ENCODE peak calls at places on chromosome 17, in four cellular contexts. Z, S, Q and R are unnamed samples.

GRCh38 chr17:48734328-48735056 is 5.9 kb upstream of the HOXB13 start:
- DNase-seq in S (no peak), Z (no peak), Q (no peak), R (no peak)

GRCh38 chr17:68733241-68734176 is 132.3 kb upstream of the FAM20A start:
- DNase-seq in Q (peak), Z (peak), S (no peak), R (peak)

GRCh38 chr17:42617956-42618431 is 8.5 kb downstream of the TUBG1 start:
- DNase-seq in S (peak), Z (no peak), Q (no peak), R (peak)

GRCh38 chr17:19533718-19534561 is at the start of gene SLC47A1:
- DNase-seq in Q (peak), Z (no peak), S (peak), R (peak)

GRCh38 chr17:39934324-39934723 is 6.8 kb downstream of the LRRC3C start:
- DNase-seq in Q (no peak), S (no peak), Z (no peak), R (no peak)

GRCh38 chr17:71409712-71410111 is 711.1 kb upstream of the SOX9 start:
- DNase-seq in S (no peak), Z (peak), Q (no peak), R (no peak)

GRCh38 chr17:30133197-30133596 is 16.6 kb downstream of the NSRP1 start:
- DNase-seq in S (no peak), Q (no peak), Z (no peak), R (no peak)

GRCh38 chr17:72575542-72576233 is 454.9 kb downstream of the SOX9 start:
- DNase-seq in Z (no peak), S (no peak), Q (no peak), R (peak)

GRCh38 chr17:79627184-79627765 is 16.4 kb upstream of the RBFOX3 start:
- DNase-seq in Q (peak), S (peak), Z (no peak), R (no peak)

GRCh38 chr17:79018045-79018695 is 5.8 kb upstream of the C1QTNF1 start:
- DNase-seq in Q (no peak), S (no peak), Z (no peak), R (no peak)

GRCh38 chr17:46890638-46891037 is 32.3 kb upstream of the GOSR2 start:
- DNase-seq in Z (no peak), S (no peak), Q (no peak), R (no peak)

GRCh38 chr17:50283246-50283645 is 9.0 kb downstream of the TMEM92 start:
- DNase-seq in S (no peak), Q (no peak), Z (no peak), R (no peak)

GRCh38 chr17:78114831-78115723 is 13.5 kb downstream of the TMC6 start:
- DNase-seq in S (no peak), Z (no peak), Q (no peak), R (no peak)

GRCh38 chr17:66309793-66310192 is 7.4 kb downstream of the PRKCA start:
- DNase-seq in Q (no peak), Z (no peak), S (no peak), R (no peak)

GRCh38 chr17:66306413-66306812 is 4.0 kb downstream of the PRKCA start:
- DNase-seq in S (no peak), Z (peak), Q (no peak), R (no peak)

GRCh38 chr17:66307257-66307656 is 4.8 kb downstream of the PRKCA start:
- DNase-seq in Q (no peak), Z (no peak), S (no peak), R (no peak)

GRCh38 chr17:66310528-66311148 is 8.2 kb downstream of the PRKCA start:
- DNase-seq in S (peak), Z (no peak), Q (peak), R (peak)

DNA sequence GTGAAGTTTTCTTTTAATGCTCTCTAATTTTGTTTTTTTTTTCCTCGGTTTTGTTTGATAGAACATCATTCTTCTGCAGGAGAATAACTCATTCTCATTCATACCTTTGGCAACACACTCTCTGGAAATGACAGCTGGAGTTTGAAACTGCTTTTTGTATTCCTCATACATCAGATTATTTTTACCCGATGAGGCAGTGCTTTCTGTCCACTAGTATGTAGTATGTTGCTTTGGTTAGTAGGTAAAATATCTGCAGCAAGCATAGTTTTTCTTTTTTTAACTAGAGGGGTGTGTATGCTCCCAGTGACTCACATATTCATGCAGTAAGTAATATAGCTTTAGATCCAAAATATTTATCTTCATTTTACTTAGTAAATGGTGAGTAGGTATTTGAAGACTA is 6.4 kb downstream of the PRKCA start:
- DNase-seq in S (no peak), Q (no peak), Z (no peak), R (no peak)
- H4K5ac ChIP-seq in S (no peak), Q (no peak), Z (no peak), R (no peak)

DNA sequence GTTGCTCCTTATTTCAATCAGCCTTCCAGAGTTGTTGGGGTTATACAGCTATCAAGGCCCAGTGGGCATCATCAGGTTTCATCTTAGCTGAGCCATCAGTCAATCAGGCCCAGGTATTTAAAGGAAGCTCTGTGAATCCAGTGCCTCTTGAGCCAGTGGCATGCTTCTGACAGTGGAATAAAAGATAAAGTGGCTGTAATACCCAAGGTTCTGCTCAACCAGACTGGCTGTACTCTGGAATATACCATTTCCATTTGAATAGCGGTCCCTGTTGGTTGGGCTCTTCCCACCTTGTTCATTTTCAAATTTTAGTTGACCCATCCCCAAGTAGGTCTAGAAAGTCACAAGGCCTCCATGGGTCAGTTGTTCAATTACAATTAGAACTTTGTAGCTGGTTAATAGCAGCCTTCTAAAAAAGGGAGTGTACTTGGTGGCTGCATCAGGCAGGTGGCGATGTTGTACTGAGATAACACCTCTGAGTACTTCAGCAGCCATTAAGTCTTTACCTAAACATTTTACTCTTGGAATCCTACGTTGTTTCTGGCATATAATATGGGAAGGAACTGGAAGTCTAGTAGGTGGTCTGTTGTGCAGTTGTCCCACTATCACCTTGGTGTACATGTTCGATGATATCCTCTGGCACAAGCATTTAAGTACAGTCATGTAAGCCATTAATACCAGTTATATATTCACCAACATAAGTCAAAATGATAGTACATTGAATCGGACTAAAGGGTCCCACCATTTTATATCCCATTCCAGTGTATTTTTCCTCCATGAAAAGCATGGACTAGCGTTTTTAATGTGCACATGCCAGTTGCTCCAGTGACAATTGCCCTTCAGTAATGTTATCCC is 294.1 kb downstream of the BCAS3 start:
- DNase-seq in S (peak), Z (peak), Q (peak), R (peak)
- H4K5ac ChIP-seq in S (no peak), Z (no peak), Q (no peak), R (no peak)

GRCh38 chr17:62109378-62109902 is 44.4 kb upstream of the MED13 start:
- DNase-seq in S (peak), Q (peak), Z (peak), R (peak)

GRCh38 chr17:62111562-62112180 is 46.6 kb upstream of the MED13 start:
- DNase-seq in Z (no peak), S (no peak), Q (no peak), R (no peak)

GRCh38 chr17:62105861-62106260 is 40.8 kb upstream of the MED13 start:
- DNase-seq in Q (no peak), S (no peak), Z (no peak), R (no peak)

GRCh38 chr17:62110923-62111484 is 45.9 kb upstream of the MED13 start:
- DNase-seq in Z (no peak), S (no peak), Q (no peak), R (no peak)

DNA sequence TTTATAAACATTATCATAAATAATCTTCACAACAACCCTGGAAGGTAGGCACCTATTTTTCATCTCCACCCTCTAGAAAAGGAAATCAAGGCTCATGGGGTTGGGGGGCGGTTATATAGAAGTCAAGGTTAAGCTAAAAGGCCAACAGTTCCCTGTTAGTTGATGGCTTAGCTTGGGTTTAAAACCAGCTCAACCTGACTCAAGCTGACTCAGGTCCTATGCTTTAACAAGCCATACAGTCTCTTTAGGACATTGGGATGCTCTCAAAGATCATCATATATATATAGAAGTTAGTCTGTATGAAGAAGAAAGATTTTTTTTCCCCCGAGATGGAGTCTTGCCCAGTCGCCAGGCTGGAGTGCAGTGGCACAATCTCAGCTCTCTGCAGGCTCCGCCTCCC is 44.8 kb upstream of the MED13 start:
- DNase-seq in S (no peak), Q (no peak), Z (no peak), R (no peak)
- H4K5ac ChIP-seq in S (no peak), Q (no peak), Z (no peak), R (no peak)

GRCh38 chr17:38447502-38448095 is 19.3 kb downstream of the ARHGAP23 start:
- DNase-seq in S (no peak), Q (no peak), Z (no peak), R (no peak)
- H4K5ac ChIP-seq in S (no peak), Q (no peak), Z (peak), R (no peak)

GRCh38 chr17:82486186-82487084 is 27.9 kb downstream of the NARF start:
- DNase-seq in Q (no peak), Z (no peak), S (no peak), R (no peak)
- H4K5ac ChIP-seq in Q (no peak), Z (no peak), S (no peak), R (no peak)

GRCh38 chr17:37280841-37281240 is 94.9 kb upstream of the C17orf78 start:
- DNase-seq in Z (no peak), S (no peak), Q (no peak), R (no peak)
- H4K5ac ChIP-seq in Z (no peak), S (no peak), Q (no peak), R (no peak)

GRCh38 chr17:44738214-44738906 is 20.4 kb upstream of the ADAM11 start:
- DNase-seq in Q (no peak), Z (peak), S (no peak), R (no peak)
- H4K5ac ChIP-seq in Q (no peak), Z (no peak), S (no peak), R (no peak)

GRCh38 chr17:51769231-51769630 is 389.3 kb downstream of the CA10 start:
- DNase-seq in S (no peak), Z (no peak), Q (no peak), R (no peak)
- H4K5ac ChIP-seq in S (no peak), Z (no peak), Q (no peak), R (no peak)

DNA sequence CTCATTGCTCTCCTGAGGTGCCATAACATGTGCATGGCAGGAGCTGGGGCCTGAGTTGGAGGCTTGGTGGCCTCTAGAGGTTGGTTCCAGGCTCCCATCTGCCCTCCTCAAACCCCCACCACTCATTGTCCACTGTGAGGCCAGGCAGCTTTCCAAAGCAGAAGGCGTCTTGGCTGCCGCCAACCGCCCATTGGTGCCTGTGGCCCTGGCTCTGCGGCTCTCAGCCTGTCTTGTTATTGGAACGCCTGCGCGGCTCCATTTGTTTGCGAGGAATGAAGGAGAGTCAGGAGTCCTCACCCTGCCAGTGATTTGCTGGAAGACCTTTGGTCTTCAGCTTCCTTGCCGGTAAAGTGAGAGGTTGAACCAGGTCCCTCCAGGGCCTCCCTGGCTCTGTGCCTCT is 43.6 kb downstream of the OR1D5 start:
- DNase-seq in Q (no peak), S (no peak), Z (no peak), R (no peak)
- H4K5ac ChIP-seq in Q (no peak), S (no peak), Z (no peak), R (no peak)

DNA sequence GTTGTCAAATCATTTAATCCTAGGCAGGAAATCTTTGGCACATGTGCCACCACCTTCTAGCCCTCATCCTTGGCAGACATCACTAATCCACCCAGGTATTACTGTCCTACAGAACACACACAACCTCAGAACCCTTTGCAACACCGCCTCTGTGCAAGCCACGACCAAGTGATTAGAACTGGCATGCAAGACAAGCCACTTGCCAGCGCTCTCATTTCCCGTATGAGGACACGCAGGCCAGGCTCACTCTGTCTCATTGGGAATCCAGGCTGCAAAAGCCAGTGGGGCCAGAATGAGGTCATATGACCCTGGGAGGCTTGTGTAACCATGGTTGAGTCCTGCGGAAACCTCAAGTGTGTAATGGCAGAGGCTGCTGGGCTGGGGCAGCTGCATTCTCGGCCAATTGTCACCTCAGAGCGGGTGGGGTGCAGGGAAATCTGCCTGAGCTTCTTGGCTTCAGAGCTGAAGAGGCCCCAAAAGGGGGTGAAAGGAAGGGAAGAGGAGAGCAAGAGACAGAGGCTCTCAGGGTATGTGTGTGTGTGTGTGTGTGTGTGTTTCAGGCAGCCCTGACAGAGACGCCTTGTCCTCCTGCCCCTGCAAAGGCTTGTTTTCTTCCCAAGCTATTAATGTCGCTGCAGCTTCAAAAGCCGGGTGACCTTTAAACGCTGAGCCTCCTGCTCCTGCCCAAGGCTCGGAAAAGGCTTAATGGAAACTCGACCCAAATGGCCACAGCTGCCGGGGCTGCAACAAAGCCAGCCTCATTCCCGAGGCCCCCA is 43.2 kb upstream of the MRPS23 start:
- DNase-seq in Q (peak), Z (peak), S (peak), R (peak)
- H4K5ac ChIP-seq in Q (no peak), Z (peak), S (peak), R (no peak)